ENCODE peak calls at places on chromosomes 11 and 22, in seven cellular contexts. O is A673, M is Peyer's patch, E is AG04449, G is A549, R is BE2C, J is PC-3. Z is an unnamed sample.

GRCh38 chr11:32262367-32262766 is 171.5 kb downstream of the RCN1 start:
- DNase-seq in O (no peak), M (no peak), E (no peak), G (no peak), R (no peak), J (no peak), Z (no peak)

GRCh38 chr11:118088531-118088930 is 1.8 kb upstream of the SMIM35 start:
- DNase-seq in O (no peak), M (peak; percentile 58), E (no peak), G (no peak), R (no peak), J (peak; percentile 60), Z (no peak)

GRCh38 chr11:10913996-10914514 is 56.2 kb upstream of the ZBED5 start:
- DNase-seq in O (no peak), M (no peak), E (no peak), G (no peak), R (no peak), J (no peak), Z (no peak)

GRCh38 chr11:293293-293851 is 4.4 kb downstream of the PGGHG start:
- DNase-seq in O (no peak), M (no peak), E (no peak), G (no peak), R (no peak), J (no peak), Z (no peak)

GRCh38 chr11:64120951-64121569 is 44.9 kb downstream of the MACROD1 start:
- DNase-seq in O (peak; percentile 33), M (no peak), E (peak; percentile 4), G (peak; percentile 26), R (peak; percentile 40), J (no peak), Z (no peak)

GRCh38 chr11:43920598-43921419 is 21.6 kb upstream of the C11orf96 start:
- DNase-seq in O (peak; percentile 94), M (peak; percentile 76), E (peak; percentile 100), G (peak; percentile 97), R (peak; percentile 39), J (peak; percentile 95), Z (peak; percentile 82)

GRCh38 chr11:118430956-118431355 is 5.3 kb upstream of the KMT2A start:
- DNase-seq in O (peak; percentile 56), M (no peak), E (no peak), G (no peak), R (no peak), J (no peak), Z (no peak)

GRCh38 chr11:30128269-30128932 is 102.4 kb upstream of the FSHB start:
- DNase-seq in O (peak; percentile 78), M (no peak), E (no peak), G (peak; percentile 42), R (no peak), J (peak; percentile 51), Z (no peak)

GRCh38 chr11:118889796-118890195 is 6.1 kb downstream of the CXCR5 start:
- DNase-seq in O (no peak), M (peak; percentile 48), E (no peak), G (no peak), R (no peak), J (no peak), Z (no peak)

GRCh38 chr11:99325807-99326206 is 305.1 kb downstream of the CNTN5 start:
- DNase-seq in O (peak; percentile 93), M (no peak), E (peak; percentile 23), G (peak; percentile 65), R (no peak), J (peak; percentile 93), Z (no peak)

GRCh38 chr22:31269892-31270574 is 22.3 kb downstream of the PIK3IP1 start:
- DNase-seq in O (no peak), M (no peak), E (no peak), G (no peak), R (no peak), J (no peak), Z (no peak)

GRCh38 chr11:119262668-119263351 is 54.1 kb downstream of the MCAM start:
- DNase-seq in O (peak; percentile 29), M (no peak), E (no peak), G (no peak), R (no peak), J (peak; percentile 33), Z (no peak)

GRCh38 chr11:12724301-12725046 is 50.3 kb downstream of the TEAD1 start:
- DNase-seq in O (peak; percentile 92), M (peak; percentile 94), E (peak; percentile 53), G (peak; percentile 88), R (peak; percentile 81), J (peak; percentile 96), Z (peak; percentile 91)

GRCh38 chr22:45602824-45603301 is 68.8 kb upstream of the ATXN10 start:
- DNase-seq in O (peak; percentile 97), M (no peak), E (no peak), G (peak; percentile 82), R (peak; percentile 95), J (no peak), Z (no peak)

GRCh38 chr11:65448418-65449196 is 26.0 kb downstream of the NEAT1 start:
- DNase-seq in O (no peak), M (peak; percentile 53), E (no peak), G (peak; percentile 64), R (no peak), J (peak; percentile 2), Z (no peak)

GRCh38 chr11:64874308-64874707 is 4.1 kb downstream of the EHD1 start:
- DNase-seq in O (no peak), M (peak; percentile 86), E (no peak), G (no peak), R (no peak), J (no peak), Z (no peak)

GRCh38 chr11:119093951-119094815 is 7.5 kb downstream of the DPAGT1 start:
- DNase-seq in O (peak; percentile 51), M (peak; percentile 64), E (no peak), G (no peak), R (peak; percentile 26), J (peak; percentile 39), Z (no peak)

GRCh38 chr11:120465921-120466534 is 45.5 kb upstream of the GRIK4 start:
- DNase-seq in O (no peak), M (no peak), E (no peak), G (no peak), R (no peak), J (no peak), Z (no peak)

GRCh38 chr11:83826078-83826477 is 539.9 kb upstream of the CCDC90B start:
- DNase-seq in O (peak; percentile 83), M (no peak), E (no peak), G (no peak), R (no peak), J (no peak), Z (no peak)

GRCh38 chr11:122140535-122140934 is 24.5 kb upstream of the BLID start:
- DNase-seq in O (no peak), M (no peak), E (peak; percentile 85), G (no peak), R (no peak), J (peak; percentile 93), Z (no peak)

GRCh38 chr11:83156996-83157754 is at the start of gene PCF11:
- DNase-seq in O (no peak), M (no peak), E (no peak), G (no peak), R (no peak), J (no peak), Z (no peak)

GRCh38 chr22:25183959-25184619 is 15.6 kb upstream of the CRYBB3 start:
- DNase-seq in O (no peak), M (no peak), E (no peak), G (no peak), R (no peak), J (no peak), Z (no peak)

GRCh38 chr11:44785856-44786606 is 59.3 kb downstream of the TSPAN18 start:
- DNase-seq in O (peak; percentile 91), M (no peak), E (no peak), G (peak; percentile 14), R (no peak), J (peak; percentile 12), Z (no peak)

GRCh38 chr11:86101941-86102407 is 33.1 kb upstream of the PICALM start:
- DNase-seq in O (no peak), M (no peak), E (no peak), G (peak; percentile 47), R (no peak), J (peak; percentile 81), Z (no peak)

GRCh38 chr22:22750335-22751042 is 106.1 kb downstream of the GGTLC2 start:
- DNase-seq in O (no peak), M (no peak), E (no peak), G (no peak), R (no peak), J (no peak), Z (peak; percentile 60)

GRCh38 chr22:50473088-50473487 is 1.7 kb downstream of the SBF1 start:
- DNase-seq in O (no peak), M (peak; percentile 69), E (no peak), G (peak; percentile 41), R (no peak), J (peak; percentile 36), Z (no peak)
- TF ChIP-seq CTCF in O (peak; percentile 49), M (peak; percentile 27), E (peak; percentile 12), G (peak; percentile 8), R (peak; percentile 50), J (peak; percentile 55), Z (no peak)

DNA sequence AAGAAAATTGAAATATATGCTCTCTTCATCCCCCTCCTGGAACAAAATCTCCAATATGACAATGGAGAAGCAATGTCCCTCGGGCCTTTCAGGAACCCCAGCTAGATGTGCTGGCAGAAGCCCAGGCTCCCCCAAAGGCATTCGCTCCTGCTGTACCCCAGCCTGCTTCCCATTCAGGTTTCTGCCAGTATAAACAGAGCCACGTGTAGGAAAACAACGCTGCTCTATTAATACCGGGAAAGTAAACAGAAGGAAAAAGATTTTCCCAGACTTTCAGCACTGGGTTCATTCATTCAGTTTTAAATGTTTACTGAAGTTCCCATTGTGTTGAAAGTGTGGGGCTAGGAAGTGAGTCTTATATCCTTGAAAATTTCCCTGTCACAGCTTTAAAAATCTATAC is 147.1 kb downstream of the CADM1 start:
- DNase-seq in O (no peak), M (no peak), E (no peak), G (no peak), R (no peak), J (no peak), Z (no peak)
- H3K4me3 ChIP-seq in O (no peak overlapping the region), M (no peak overlapping the region), E (no peak overlapping the region), G (no peak overlapping the region), R (no peak overlapping the region), J (no peak overlapping the region), Z (no peak overlapping the region)

GRCh38 chr11:111918390-111919256 is at the start of gene C11orf52:
- DNase-seq in O (peak; percentile 91), M (peak; percentile 85), E (no peak), G (no peak), R (no peak), J (peak; percentile 97), Z (no peak)
- TF ChIP-seq CTCF in O (no peak), M (no peak), E (no peak), G (no peak), R (no peak), J (peak; percentile 20), Z (no peak)

DNA sequence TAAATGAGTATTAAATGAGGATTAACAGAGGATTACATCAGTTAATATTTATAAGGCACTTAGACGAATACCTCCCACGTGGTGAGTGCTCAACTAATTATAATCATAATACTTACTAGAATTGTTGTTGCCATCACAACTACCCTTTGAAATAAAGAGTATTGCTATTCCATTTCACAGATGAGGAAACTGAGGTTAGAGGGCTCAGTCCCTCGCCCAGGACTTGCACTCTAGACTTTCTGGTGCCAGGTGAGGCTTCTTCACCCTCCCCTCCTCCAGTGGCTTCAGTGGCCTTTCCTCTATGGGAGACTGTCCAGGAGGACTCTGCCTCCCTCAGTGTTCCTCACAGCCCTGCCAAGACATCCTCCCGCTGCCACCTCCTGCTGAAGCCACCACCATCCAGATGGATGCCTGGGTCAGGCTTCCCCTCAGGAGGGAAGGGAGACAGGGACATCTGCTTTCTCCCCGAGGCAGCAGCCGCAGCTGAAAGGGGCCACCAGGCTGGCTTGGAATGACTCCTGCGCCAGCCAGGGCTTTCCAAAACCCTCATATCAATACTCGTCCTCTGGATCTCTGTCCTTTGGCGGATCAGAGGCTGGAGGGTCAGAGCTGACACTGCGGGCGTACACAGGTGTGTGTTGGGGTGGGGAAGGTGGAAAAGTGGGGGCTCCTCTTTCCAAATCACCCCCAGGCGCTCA is 580.1 kb downstream of the BUD13 start:
- DNase-seq in O (peak; percentile 31), M (no peak), E (no peak), G (no peak), R (peak; percentile 68), J (no peak), Z (no peak)
- H3K4me3 ChIP-seq in O (peak overlapping the region; percentile 36), M (peak overlapping the region; percentile 50), E (peak overlapping the region; percentile 52), G (no peak overlapping the region), R (peak overlapping the region; percentile 77), J (no peak overlapping the region), Z (no peak overlapping the region)

Z was measured in lower leg skin.